ENCODE peak calls at places on chromosomes 16 and 17, in five cellular contexts. M is NCI-H1092 treated with DMSO at 0.1 percent for 48 hours; H is OCI-LY7; B is activated naive CD4-positive, alpha-beta T cell treated with anti-CD3 and anti-CD28 coated beads for 36 hours; S is ACHN. R is an unnamed sample.

GRCh38 chr17:65990593-65990992 is 201.3 kb downstream of the CEP112 start:
- DNase-seq in M (no peak), H (no peak), B (no peak), S (no peak), R (no peak)

GRCh38 chr17:68785565-68786486 is 169.4 kb downstream of the ABCA8 start:
- DNase-seq in H (no peak), S (no peak), M (no peak), B (no peak), R (no peak)

GRCh38 chr17:7043195-7043543 is 723 bp downstream of the SLC16A11 start:
- DNase-seq in B (no peak), H (no peak), S (no peak), M (peak; percentile 12), R (no peak)

GRCh38 chr17:27259356-27259755 is 34.6 kb upstream of the WSB1 start:
- DNase-seq in M (no peak), H (no peak), B (no peak), S (no peak), R (no peak)

GRCh38 chr16:83899272-83899897 is 470 bp downstream of the MLYCD start:
- DNase-seq in H (peak; percentile 52), B (peak; percentile 41), S (peak; percentile 71), M (peak; percentile 33), R (peak; percentile 66)

GRCh38 chr16:6558133-6558532 is 774.5 kb upstream of the RBFOX1 start:
- DNase-seq in M (no peak), S (no peak), H (no peak), B (no peak), R (no peak)

GRCh38 chr16:61792194-61792904 is 243.9 kb downstream of the CDH8 start:
- DNase-seq in H (no peak), S (peak; percentile 97), M (no peak), B (no peak), R (no peak)

GRCh38 chr16:52545157-52545543 is 1.8 kb downstream of the TOX3 start:
- DNase-seq in S (no peak), M (peak; percentile 60), B (no peak), H (no peak), R (no peak)

GRCh38 chr16:86577314-86577971 is 906 bp upstream of the FOXL1 start:
- DNase-seq in M (no peak), B (no peak), H (no peak), S (no peak), R (peak; percentile 96)

GRCh38 chr17:336110-337021 is 16.2 kb downstream of the RPH3AL start:
- DNase-seq in S (no peak), B (peak; percentile 55), H (no peak), M (peak; percentile 14), R (no peak)

GRCh38 chr16:72481419-72481818 is 309.5 kb upstream of the PMFBP1 start:
- DNase-seq in S (no peak), B (no peak), H (no peak), M (no peak), R (no peak)

GRCh38 chr16:72963921-72964320 is 84.0 kb downstream of the ZFHX3 start:
- DNase-seq in S (no peak), M (no peak), B (no peak), H (no peak), R (peak; percentile 78)

GRCh38 chr16:23172549-23172948 is 10.0 kb upstream of the SCNN1G start:
- DNase-seq in H (no peak), B (no peak), S (no peak), M (no peak), R (no peak)

GRCh38 chr17:70072900-70073299 is 2.1 kb upstream of the KCNJ16 start:
- DNase-seq in H (no peak), S (no peak), B (no peak), M (no peak), R (no peak)

GRCh38 chr16:88976359-88977027 is 514 bp downstream of the CBFA2T3 start:
- DNase-seq in S (no peak), H (peak; percentile 78), B (no peak), M (no peak), R (no peak)

GRCh38 chr16:22291860-22292692 is 5.1 kb upstream of the POLR3E start:
- DNase-seq in S (no peak), M (no peak), H (no peak), B (no peak), R (peak; percentile 55)

GRCh38 chr17:48972749-48973097 is 4.3 kb upstream of the GIP start:
- DNase-seq in H (no peak), B (no peak), M (no peak), S (no peak), R (no peak)

GRCh38 chr17:8104911-8105310 is 13.4 kb downstream of the ALOXE3 start:
- DNase-seq in H (no peak), B (no peak), S (no peak), M (no peak), R (no peak)

GRCh38 chr17:65137076-65137935 is at the start of gene RGS9:
- DNase-seq in B (peak; percentile 75), M (peak; percentile 66), S (peak; percentile 82), H (peak; percentile 88), R (peak; percentile 52)

GRCh38 chr16:82584553-82585152 is 42.1 kb upstream of the CDH13 start:
- DNase-seq in B (no peak), S (no peak), H (no peak), M (peak; percentile 29), R (no peak)

GRCh38 chr16:19748389-19749110 is 30.5 kb downstream of the IQCK start:
- DNase-seq in S (no peak), M (no peak), B (no peak), H (no peak), R (no peak)

GRCh38 chr16:78982344-78982743 is 618.2 kb downstream of the MAF start:
- DNase-seq in H (no peak), M (no peak), B (no peak), S (no peak), R (no peak)

GRCh38 chr17:68613739-68614298 is 12.7 kb upstream of the FAM20A start:
- DNase-seq in B (peak; percentile 47), H (peak; percentile 86), M (peak; percentile 38), S (peak; percentile 65), R (no peak)

GRCh38 chr17:44376124-44376523 is 12.5 kb upstream of the FAM171A2 start:
- DNase-seq in H (peak; percentile 49), M (no peak), S (peak; percentile 46), B (peak; percentile 27), R (peak; percentile 10)

GRCh38 chr16:89538286-89538685 is 22.2 kb upstream of the RPL13 start:
- DNase-seq in S (no peak), M (no peak), B (no peak), H (no peak), R (no peak)

R was measured in IMR-90.